ENCODE peak calls at places on chromosomes 2 and 18, in six cellular contexts. L is stomach, O is uterus, P is sigmoid colon, Y is endothelial cell of umbilical vein, A is GM12865. N is an unnamed sample.

GRCh38 chr2:234682492-234683228 is 185.8 kb upstream of the ARL4C start:
- DNase-seq in O (no peak), L (no peak), Y (no peak), A (no peak), P (no peak), N (no peak)

GRCh38 chr2:12547771-12548170 is 169.0 kb upstream of the TRIB2 start:
- DNase-seq in L (no peak), P (no peak), Y (no peak), O (no peak), A (no peak), N (no peak)

GRCh38 chr18:10232062-10232461 is 222.4 kb upstream of the APCDD1 start:
- DNase-seq in O (no peak), A (no peak), P (no peak), Y (no peak), L (no peak), N (no peak)

GRCh38 chr2:160419776-160420521 is 73.7 kb downstream of the RBMS1 start:
- DNase-seq in L (no peak), A (no peak), Y (peak), O (no peak), P (no peak), N (no peak)

GRCh38 chr2:65227035-65227470 is 578 bp upstream of the ACTR2 start:
- DNase-seq in A (peak), O (peak), P (no peak), Y (no peak), L (no peak), N (no peak)

GRCh38 chr2:72113847-72114692 is 33.6 kb downstream of the CYP26B1 start:
- DNase-seq in L (no peak), O (no peak), Y (no peak), P (peak), A (no peak), N (no peak)

GRCh38 chr2:44778221-44778654 is 163.3 kb upstream of the SIX3 start:
- DNase-seq in L (no peak), Y (no peak), O (no peak), A (no peak), P (no peak), N (no peak)

GRCh38 chr2:148658807-148659722 is 14.5 kb downstream of the EPC2 start:
- DNase-seq in O (no peak), A (peak), P (no peak), Y (peak), L (no peak), N (no peak)

GRCh38 chr2:15668611-15669305 is 77.1 kb downstream of the DDX1 start:
- DNase-seq in O (no peak), L (no peak), Y (peak), P (no peak), A (no peak), N (no peak)

GRCh38 chr2:138026116-138026855 is 62.0 kb downstream of the HNMT start:
- DNase-seq in A (no peak), L (no peak), Y (no peak), O (no peak), P (no peak), N (no peak)

GRCh38 chr2:98385050-98385699 is 38.9 kb downstream of the CNGA3 start:
- DNase-seq in A (peak), Y (peak), O (peak), P (peak), L (peak), N (peak)

GRCh38 chr2:190451561-190452176 is 43.5 kb downstream of the MFSD6 start:
- DNase-seq in Y (no peak), O (no peak), L (no peak), A (no peak), P (no peak), N (no peak)

GRCh38 chr2:37232131-37232933 is 874 bp downstream of the NDUFAF7 start:
- DNase-seq in P (peak), L (no peak), O (no peak), Y (no peak), A (peak), N (no peak)

GRCh38 chr2:200321780-200322534 is 15.5 kb downstream of the SPATS2L start:
- DNase-seq in P (no peak), O (no peak), A (no peak), Y (no peak), L (no peak), N (no peak)

GRCh38 chr2:38692636-38693318 is 26.9 kb downstream of the GALM start:
- DNase-seq in A (no peak), Y (no peak), L (peak), P (no peak), O (no peak), N (no peak)

GRCh38 chr2:2919574-2920365 is 457.8 kb downstream of the EIPR1 start:
- DNase-seq in O (no peak), L (no peak), P (no peak), Y (no peak), A (no peak), N (no peak)

GRCh38 chr18:63997041-63997440 is 27.2 kb downstream of the SERPINB8 start:
- DNase-seq in P (no peak), A (no peak), O (no peak), Y (no peak), L (no peak), N (no peak)

GRCh38 chr2:42110287-42110973 is 58.7 kb upstream of the EML4 start:
- DNase-seq in Y (no peak), L (peak), O (no peak), A (no peak), P (peak), N (no peak)

GRCh38 chr2:192885569-192886160 is 690.9 kb upstream of the TMEFF2 start:
- DNase-seq in A (no peak), P (no peak), L (no peak), O (no peak), Y (no peak), N (no peak)

GRCh38 chr2:42810126-42810970 is 18.0 kb upstream of the HAAO start:
- DNase-seq in A (peak), O (peak), P (peak), L (peak), Y (peak), N (peak)

GRCh38 chr2:169393068-169393590 is 30.8 kb upstream of the LRP2 start:
- DNase-seq in Y (no peak), O (no peak), L (no peak), P (no peak), A (peak), N (no peak)

GRCh38 chr2:233271693-233272092 is 20.2 kb downstream of the ATG16L1 start:
- DNase-seq in L (no peak), O (no peak), Y (no peak), P (no peak), A (no peak), N (no peak)

GRCh38 chr2:236334122-236334876 is 70.1 kb upstream of the ASB18 start:
- DNase-seq in O (peak), Y (no peak), L (no peak), P (no peak), A (no peak), N (no peak)

GRCh38 chr2:223725494-223725893 is 111.9 kb downstream of the AP1S3 start:
- DNase-seq in Y (peak), L (peak), P (peak), A (no peak), O (peak), N (no peak)

GRCh38 chr2:72920317-72921087 is 3.2 kb downstream of the EMX1 start:
- DNase-seq in P (peak), L (peak), A (peak), Y (peak), O (no peak), N (no peak)

GRCh38 chr2:9401059-9401547 is 22.2 kb downstream of the ITGB1BP1 start:
- DNase-seq in O (no peak), Y (no peak), P (peak), L (no peak), A (no peak), N (no peak)

GRCh38 chr2:88765154-88765948 is 73.9 kb downstream of the RPIA start:
- DNase-seq in A (peak), Y (peak), O (no peak), L (peak), P (no peak), N (no peak)

GRCh38 chr2:44974064-44974715 is 32.7 kb downstream of the SIX3 start:
- DNase-seq in O (no peak), A (peak), Y (no peak), L (no peak), P (no peak), N (no peak)

GRCh38 chr18:26322892-26323653 is 96.8 kb downstream of the TAF4B start:
- DNase-seq in L (no peak), P (no peak), O (no peak), Y (no peak), A (no peak), N (no peak)

GRCh38 chr18:68916734-68917133 is 118.9 kb downstream of the CCDC102B start:
- DNase-seq in L (no peak), A (no peak), Y (no peak), O (no peak), P (no peak), N (no peak)

GRCh38 chr2:99648115-99648850 is 158.5 kb upstream of the REV1 start:
- DNase-seq in Y (no peak), A (no peak), O (peak), L (no peak), P (no peak), N (no peak)

GRCh38 chr2:229636568-229636967 is 77.8 kb downstream of the DNER start:
- DNase-seq in O (no peak), A (no peak), L (no peak), P (no peak), Y (no peak), N (no peak)

GRCh38 chr2:239143858-239144712 is 256.7 kb downstream of the HDAC4 start:
- DNase-seq in O (no peak), Y (peak), L (no peak), A (peak), P (no peak), N (no peak)

GRCh38 chr18:43279015-43279758 is 1.9 kb upstream of the SYT4 start:
- DNase-seq in L (no peak), O (no peak), A (peak), Y (no peak), P (no peak), N (no peak)

GRCh38 chr2:233075966-233076339 is 15.8 kb downstream of the INPP5D start:
- DNase-seq in Y (peak), A (peak), P (no peak), L (peak), O (peak), N (no peak)

GRCh38 chr18:32896781-32897547 is 124.1 kb upstream of the KLHL14 start:
- DNase-seq in P (no peak), O (no peak), L (no peak), Y (no peak), A (no peak), N (no peak)

GRCh38 chr2:96763511-96764252 is 3.0 kb downstream of the CNNM4 start:
- DNase-seq in Y (peak), O (no peak), A (no peak), P (no peak), L (no peak), N (no peak)

DNA sequence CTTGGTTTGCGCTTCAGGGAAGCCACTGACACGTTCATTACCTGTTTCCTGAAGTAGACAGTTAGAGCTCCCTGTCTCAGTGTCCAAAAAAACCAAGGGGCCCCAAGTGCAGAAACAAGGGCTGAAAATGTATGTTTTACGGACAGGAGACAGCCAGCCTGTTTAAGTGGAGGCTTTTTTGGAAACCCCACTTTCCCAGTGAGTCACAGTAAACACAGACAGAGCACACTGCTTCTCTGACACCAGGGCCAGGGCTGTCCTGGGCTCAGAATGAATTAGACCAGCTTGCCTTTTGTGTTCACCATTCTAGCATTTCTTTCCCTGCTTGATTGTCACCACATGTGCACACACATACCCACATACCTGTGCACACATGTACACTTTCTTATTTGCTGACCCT is 128.6 kb downstream of the SH3RF3 start:
- DNase-seq in O (no peak), Y (no peak), P (no peak), A (no peak), L (no peak), N (no peak)
- TF ChIP-seq CTCF in O (no peak), Y (no peak), P (no peak), A (no peak), L (no peak), N (no peak)

GRCh38 chr18:77714716-77715115 is 465.1 kb downstream of the GALR1 start:
- DNase-seq in O (no peak), L (no peak), Y (no peak), A (no peak), P (no peak), N (no peak)

GRCh38 chr18:77709107-77709506 is 459.5 kb downstream of the GALR1 start:
- DNase-seq in O (no peak), A (peak), P (no peak), Y (no peak), L (no peak), N (no peak)

GRCh38 chr18:77716282-77716681 is 466.6 kb downstream of the GALR1 start:
- DNase-seq in Y (no peak), O (no peak), P (no peak), L (no peak), A (no peak), N (no peak)

GRCh38 chr18:77705301-77705700 is 455.7 kb downstream of the GALR1 start:
- DNase-seq in A (no peak), L (no peak), O (no peak), P (no peak), Y (no peak), N (no peak)

DNA sequence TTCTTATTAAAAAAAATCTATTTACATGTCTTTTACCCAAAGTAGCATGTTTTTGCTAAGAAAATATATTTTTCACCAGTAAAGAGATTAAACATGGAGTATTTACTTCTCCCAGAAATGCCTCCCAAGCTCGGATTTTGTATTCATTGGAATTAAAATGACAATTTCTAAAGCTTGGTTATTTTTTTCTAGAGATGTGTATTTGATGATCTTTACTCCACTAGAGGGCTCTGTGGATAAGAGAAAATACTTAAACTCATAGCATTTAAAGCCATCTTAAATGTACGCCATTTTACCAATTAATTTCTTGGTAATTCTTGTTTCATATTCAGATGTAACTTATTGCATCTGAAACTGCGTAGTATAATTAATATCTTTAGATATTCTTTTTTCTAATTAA is 461.4 kb downstream of the GALR1 start:
- DNase-seq in Y (no peak), A (no peak), O (no peak), L (no peak), P (no peak), N (no peak)
- TF ChIP-seq CTCF in Y (no peak), A (peak), O (no peak), L (no peak), P (no peak), N (peak)

GRCh38 chr2:224930124-224930523 is 112.1 kb downstream of the DOCK10 start:
- DNase-seq in A (no peak), P (no peak), Y (no peak), O (no peak), L (no peak), N (no peak)

GRCh38 chr2:224933416-224933815 is 108.9 kb downstream of the DOCK10 start:
- DNase-seq in O (no peak), A (no peak), Y (no peak), L (no peak), P (no peak), N (no peak)

GRCh38 chr2:224929512-224929911 is 112.8 kb downstream of the DOCK10 start:
- DNase-seq in O (no peak), A (no peak), Y (no peak), L (no peak), P (no peak), N (no peak)

GRCh38 chr2:224930990-224931389 is 111.3 kb downstream of the DOCK10 start:
- DNase-seq in A (no peak), O (no peak), P (no peak), L (no peak), Y (no peak), N (no peak)

DNA sequence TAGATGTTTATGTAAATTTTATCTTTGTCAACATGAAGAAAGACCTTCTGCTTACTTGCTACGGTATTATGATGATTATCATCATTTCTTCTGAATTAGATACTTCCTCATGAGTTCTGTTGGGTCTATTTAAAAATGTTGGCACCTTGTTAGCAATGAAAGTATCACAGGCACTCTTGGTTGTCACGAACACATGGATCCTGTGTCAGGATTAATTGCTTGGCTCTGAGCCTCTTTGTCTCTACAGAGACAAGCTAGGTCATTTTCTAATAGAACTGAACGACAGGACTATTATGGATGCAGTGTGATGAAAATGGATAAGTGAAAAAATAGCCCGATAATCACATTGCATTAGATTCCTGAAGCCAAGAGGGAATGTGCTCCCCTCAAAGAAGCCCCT is 110.3 kb downstream of the DOCK10 start:
- DNase-seq in P (no peak), O (no peak), L (no peak), A (no peak), Y (no peak), N (no peak)
- TF ChIP-seq CTCF in P (no peak), O (no peak), L (no peak), A (no peak), Y (no peak), N (no peak)

GRCh38 chr2:121888189-121888557 is 132.7 kb downstream of the TSN start:
- DNase-seq in O (no peak), L (no peak), P (no peak), A (peak), Y (no peak), N (no peak)
- TF ChIP-seq CTCF in O (no peak), L (no peak), P (no peak), A (peak), Y (peak), N (peak)

DNA sequence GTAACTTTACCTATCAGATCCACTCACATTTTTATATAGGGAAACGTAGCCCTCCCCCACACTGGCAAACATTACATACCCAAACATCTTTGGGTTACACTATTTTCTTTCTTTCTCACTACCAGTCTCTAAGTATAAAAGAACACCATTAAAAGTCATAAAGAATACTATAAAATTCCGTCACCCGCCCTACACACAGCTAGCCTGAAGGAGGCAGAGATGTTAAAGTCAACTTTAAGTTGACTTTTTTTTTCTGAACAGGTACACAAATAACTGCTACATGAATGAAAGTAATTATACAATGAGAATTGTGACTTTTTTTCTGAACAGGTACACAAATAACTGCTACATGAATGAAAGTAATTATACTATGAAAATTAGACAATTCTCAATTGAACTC is 628.3 kb downstream of the NUP35 start:
- DNase-seq in L (no peak), P (no peak), A (no peak), Y (no peak), O (no peak), N (no peak)
- TF ChIP-seq CTCF in L (no peak), P (no peak), A (no peak), Y (no peak), O (no peak), N (no peak)

N was measured in CD14-positive monocyte.